ENCODE peak calls at places on chromosomes 13 and 19, in eight cellular contexts. U is psoas muscle, O is heart left ventricle, C is left lung, M is cardiac fibroblast, X is hepatocyte, R is fibroblast of pulmonary artery, H is cardiac muscle cell. N is an unnamed sample.

GRCh38 chr19:31392514-31392913 is 43.3 kb upstream of the TSHZ3 start:
- DNase-seq in U (no peak), O (no peak), C (no peak), M (peak), X (no peak), R (peak), H (peak), N (no peak)

GRCh38 chr13:114019367-114019766 is 45.5 kb upstream of the C13orf46 start:
- DNase-seq in U (no peak), O (peak), C (no peak), M (no peak), X (no peak), R (no peak), H (no peak), N (no peak)

GRCh38 chr19:33394006-33394722 is 20.7 kb downstream of the CEBPG start:
- DNase-seq in U (peak), O (peak), C (peak), M (peak), X (no peak), R (peak), H (peak), N (no peak)

GRCh38 chr19:34642241-34642640 is 34.7 kb downstream of the SCGB2B2 start:
- DNase-seq in U (no peak), O (no peak), C (no peak), M (no peak), X (no peak), R (no peak), H (no peak), N (no peak)

GRCh38 chr13:29472317-29472961 is 123.0 kb downstream of the SLC7A1 start:
- DNase-seq in U (no peak), O (no peak), C (no peak), M (peak), X (peak), R (peak), H (peak), N (no peak)

GRCh38 chr13:73519720-73520119 is 460.9 kb downstream of the KLF5 start:
- DNase-seq in U (no peak), O (no peak), C (no peak), M (no peak), X (no peak), R (no peak), H (no peak), N (no peak)

GRCh38 chr19:39480337-39481228 is at the start of gene TIMM50:
- DNase-seq in U (peak), O (peak), C (peak), M (peak), X (peak), R (peak), H (peak), N (peak)

GRCh38 chr13:21549633-21550032 is 54.3 kb downstream of the MICU2 start:
- DNase-seq in U (no peak), O (no peak), C (no peak), M (peak), X (no peak), R (no peak), H (peak), N (no peak)

GRCh38 chr19:33673996-33674395 is 52.2 kb downstream of the CHST8 start:
- DNase-seq in U (no peak), O (no peak), C (no peak), M (no peak), X (peak), R (no peak), H (no peak), N (no peak)

GRCh38 chr19:18292810-18293641 is 11.6 kb upstream of the JUND start:
- DNase-seq in U (peak), O (peak), C (peak), M (peak), X (peak), R (peak), H (peak), N (no peak)

GRCh38 chr19:17406039-17406886 is 833 bp upstream of the BST2 start:
- DNase-seq in U (no peak), O (no peak), C (no peak), M (peak), X (no peak), R (no peak), H (peak), N (peak)

GRCh38 chr13:94435604-94436226 is 43.8 kb downstream of the DCT start:
- DNase-seq in U (no peak), O (no peak), C (no peak), M (peak), X (peak), R (peak), H (peak), N (no peak)

GRCh38 chr13:45627656-45628055 is 12.1 kb upstream of the ERICH6B start:
- DNase-seq in U (no peak), O (no peak), C (no peak), M (no peak), X (no peak), R (no peak), H (no peak), N (no peak)

GRCh38 chr19:52297601-52298358 is 811 bp downstream of the ZNF480 start:
- DNase-seq in U (no peak), O (no peak), C (no peak), M (no peak), X (no peak), R (peak), H (peak), N (no peak)

GRCh38 chr13:110731072-110731471 is 17.6 kb downstream of the ING1 start:
- DNase-seq in U (no peak), O (no peak), C (no peak), M (no peak), X (no peak), R (no peak), H (no peak), N (no peak)

GRCh38 chr13:28575200-28575599 is 80.3 kb upstream of the FLT1 start:
- DNase-seq in U (no peak), O (no peak), C (no peak), M (no peak), X (peak), R (no peak), H (no peak), N (no peak)

GRCh38 chr19:58562126-58563033 is 4.0 kb upstream of the UBE2M start:
- DNase-seq in U (peak), O (peak), C (peak), M (peak), X (peak), R (peak), H (peak), N (no peak)

GRCh38 chr13:43573361-43573740 is 213.4 kb downstream of the ENOX1 start:
- DNase-seq in U (no peak), O (no peak), C (no peak), M (no peak), X (no peak), R (peak), H (peak), N (no peak)

GRCh38 chr13:98751397-98752110 is 918 bp downstream of the SLC15A1 start:
- DNase-seq in U (no peak), O (no peak), C (no peak), M (peak), X (peak), R (peak), H (peak), N (no peak)

GRCh38 chr19:53908106-53908932 is 759 bp upstream of the CACNG7 start:
- DNase-seq in U (peak), O (peak), C (no peak), M (peak), X (peak), R (peak), H (peak), N (no peak)

GRCh38 chr13:36815069-36815468 is 4.0 kb upstream of the RFXAP start:
- DNase-seq in U (no peak), O (no peak), C (no peak), M (no peak), X (no peak), R (no peak), H (no peak), N (no peak)

GRCh38 chr13:73714522-73714921 is 419.7 kb downstream of the KLF12 start:
- DNase-seq in U (no peak), O (no peak), C (no peak), M (no peak), X (no peak), R (no peak), H (no peak), N (no peak)

GRCh38 chr19:4256563-4256962 is 9.7 kb downstream of the YJU2 start:
- DNase-seq in U (no peak), O (no peak), C (no peak), M (no peak), X (no peak), R (no peak), H (no peak), N (no peak)
- TF ChIP-seq CTCF in U (no peak), O (no peak), C (no peak), M (peak), X (no peak), R (no peak), H (peak), N (no peak)

DNA sequence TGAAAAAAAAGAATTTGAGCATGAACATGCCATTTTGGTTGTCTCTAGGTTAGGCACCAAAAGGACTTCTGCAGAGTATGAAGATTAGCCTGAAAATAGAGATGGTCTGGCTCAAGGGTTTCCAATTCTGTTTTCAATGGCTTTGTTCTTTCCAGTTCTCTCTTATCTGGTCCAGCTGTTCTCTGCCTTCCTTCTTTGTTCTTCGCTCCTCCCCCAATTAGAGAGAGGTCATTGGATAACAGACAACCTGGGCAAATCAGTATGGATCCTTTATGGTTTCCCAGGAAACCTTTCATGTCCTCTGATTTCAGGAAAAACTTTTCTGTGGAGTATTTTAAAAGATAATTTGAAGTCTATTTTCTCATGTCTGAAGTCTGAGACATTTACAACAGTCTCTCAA is 623.4 kb downstream of the PCDH17 start:
- DNase-seq in U (no peak), O (no peak), C (no peak), M (no peak), X (no peak), R (no peak), H (no peak), N (no peak)
- TF ChIP-seq CTCF in U (no peak), O (no peak), C (no peak), M (no peak), X (no peak), R (no peak), H (no peak), N (no peak)

GRCh38 chr19:14114854-14115253 is 2.7 kb downstream of the PRKACA start:
- DNase-seq in U (peak), O (peak), C (peak), M (peak), X (no peak), R (no peak), H (peak), N (peak)
- TF ChIP-seq CTCF in U (peak), O (peak), C (peak), M (peak), X (peak), R (peak), H (peak), N (peak)

GRCh38 chr19:40599331-40600085 is 1.7 kb upstream of the LTBP4 start:
- DNase-seq in U (peak), O (peak), C (no peak), M (no peak), X (no peak), R (no peak), H (no peak), N (no peak)

GRCh38 chr19:40603071-40603718 is 2.0 kb downstream of the LTBP4 start:
- DNase-seq in U (no peak), O (no peak), C (no peak), M (peak), X (peak), R (peak), H (peak), N (no peak)

GRCh38 chr19:40598918-40599307 is 2.3 kb upstream of the LTBP4 start:
- DNase-seq in U (no peak), O (peak), C (no peak), M (no peak), X (no peak), R (no peak), H (no peak), N (no peak)

GRCh38 chr19:40600086-40600917 is 867 bp upstream of the LTBP4 start:
- DNase-seq in U (peak), O (peak), C (peak), M (no peak), X (no peak), R (no peak), H (no peak), N (no peak)

DNA sequence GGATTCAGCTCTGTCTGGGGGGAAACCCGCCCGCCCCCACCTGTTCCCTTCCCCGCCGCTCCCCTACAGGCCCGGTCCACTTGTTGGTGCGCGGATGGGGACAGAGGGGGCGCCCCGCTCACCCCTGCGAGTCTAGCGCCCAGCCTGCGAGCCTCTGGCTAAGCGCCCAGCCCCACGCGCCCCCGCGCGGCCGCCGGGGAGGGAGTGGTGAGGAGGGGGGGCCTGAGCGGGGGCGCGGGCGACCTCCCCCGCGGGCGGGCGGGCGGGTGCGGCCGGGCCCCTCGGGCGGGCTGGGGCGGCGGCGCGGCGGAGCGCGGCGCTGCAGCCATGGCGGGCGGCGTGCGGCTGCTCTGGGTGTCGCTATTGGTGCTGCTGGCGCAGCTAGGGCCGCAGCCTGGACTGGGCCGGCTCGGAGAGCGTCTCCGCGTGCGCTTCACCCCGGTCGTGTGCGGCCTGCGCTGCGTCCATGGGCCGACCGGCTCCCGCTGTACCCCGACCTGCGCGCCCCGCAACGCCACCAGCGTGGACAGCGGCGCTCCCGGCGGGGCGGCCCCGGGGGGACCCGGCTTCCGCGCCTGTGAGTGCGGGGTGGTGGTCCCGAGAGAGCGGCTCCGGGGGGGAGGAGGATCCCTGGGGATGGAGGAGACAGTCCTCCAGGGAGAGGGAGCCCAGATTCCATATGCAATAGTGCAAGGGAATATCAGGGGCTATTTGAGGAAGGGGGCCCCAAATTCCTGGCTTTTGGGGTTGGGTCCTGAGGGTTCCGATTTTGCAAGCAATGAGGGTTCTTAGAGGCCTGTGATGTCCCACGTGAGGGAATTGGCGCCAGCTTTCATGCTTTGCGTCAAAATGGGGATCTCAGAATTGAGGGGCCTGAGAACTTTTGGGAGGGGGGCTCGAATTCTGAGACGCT is at the start of gene LTBP4:
- DNase-seq in U (peak), O (peak), C (peak), M (peak), X (peak), R (no peak), H (peak), N (no peak)
- TF ChIP-seq CTCF in U (peak), O (no peak), C (no peak), M (no peak), X (peak), R (no peak), H (peak), N (no peak)

DNA sequence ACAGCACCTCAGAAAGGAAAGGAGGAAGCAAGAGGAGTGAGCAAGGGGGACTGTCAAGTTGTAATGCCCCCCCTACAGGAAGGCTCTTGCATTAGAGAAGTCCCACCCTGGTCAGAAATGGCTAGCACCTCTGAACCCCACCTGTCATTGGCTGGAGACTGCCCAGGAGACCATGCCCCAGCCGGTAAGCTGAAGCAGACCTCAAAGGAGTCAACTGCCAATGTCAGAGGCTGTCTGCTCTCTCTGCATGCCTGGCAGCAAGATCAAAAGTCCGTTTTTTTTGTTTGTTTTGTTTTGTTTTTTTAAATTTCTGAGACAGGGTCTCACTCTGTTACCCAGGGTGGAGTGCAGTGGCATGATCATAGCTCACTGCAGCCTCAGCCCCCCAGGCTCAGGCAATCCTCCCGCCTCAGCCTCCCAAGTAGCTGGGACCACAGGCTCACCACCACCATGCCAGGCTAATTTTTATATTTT is 8.1 kb upstream of the BCL3 start:
- DNase-seq in U (no peak), O (no peak), C (peak), M (no peak), X (no peak), R (no peak), H (no peak), N (no peak)
- TF ChIP-seq CTCF in U (no peak), O (no peak), C (no peak), M (no peak), X (no peak), R (no peak), H (no peak), N (no peak)

DNA sequence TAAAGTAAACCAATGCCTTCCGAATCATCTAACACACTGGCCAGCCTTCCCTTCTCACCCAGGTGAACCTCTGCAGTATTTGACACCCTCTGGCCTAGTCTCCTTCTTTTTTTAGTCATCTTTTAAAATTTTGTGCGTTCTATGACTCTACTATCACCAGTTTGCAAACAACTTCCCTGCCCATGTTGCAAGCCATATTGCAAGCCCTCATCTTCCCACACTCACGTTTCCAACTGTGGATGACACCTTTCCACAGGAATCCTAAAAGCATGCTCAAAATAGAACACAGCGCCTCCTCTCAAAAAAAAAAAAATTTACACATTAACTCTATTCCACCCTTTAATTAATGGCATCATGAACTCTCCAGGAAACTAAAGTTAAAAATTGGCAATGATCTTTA is 440.1 kb downstream of the EFNB2 start:
- DNase-seq in U (no peak), O (no peak), C (no peak), M (no peak), X (no peak), R (no peak), H (no peak), N (no peak)
- TF ChIP-seq CTCF in U (no peak), O (no peak), C (no peak), M (no peak), X (no peak), R (no peak), H (no peak), N (no peak)

GRCh38 chr13:76019421-76020044 is 383.4 kb downstream of the LMO7 start:
- DNase-seq in U (no peak), O (peak), C (peak), M (no peak), X (peak), R (no peak), H (no peak), N (no peak)
- TF ChIP-seq CTCF in U (no peak), O (no peak), C (no peak), M (peak), X (peak), R (peak), H (no peak), N (no peak)

GRCh38 chr13:60261432-60262351 is 98.0 kb upstream of the DIAPH3 start:
- DNase-seq in U (no peak), O (no peak), C (no peak), M (no peak), X (no peak), R (no peak), H (no peak), N (no peak)

GRCh38 chr13:60265566-60265965 is 101.8 kb upstream of the DIAPH3 start:
- DNase-seq in U (no peak), O (no peak), C (no peak), M (no peak), X (no peak), R (no peak), H (no peak), N (no peak)

GRCh38 chr13:60258349-60258748 is 94.6 kb upstream of the DIAPH3 start:
- DNase-seq in U (no peak), O (no peak), C (no peak), M (no peak), X (no peak), R (no peak), H (no peak), N (no peak)

DNA sequence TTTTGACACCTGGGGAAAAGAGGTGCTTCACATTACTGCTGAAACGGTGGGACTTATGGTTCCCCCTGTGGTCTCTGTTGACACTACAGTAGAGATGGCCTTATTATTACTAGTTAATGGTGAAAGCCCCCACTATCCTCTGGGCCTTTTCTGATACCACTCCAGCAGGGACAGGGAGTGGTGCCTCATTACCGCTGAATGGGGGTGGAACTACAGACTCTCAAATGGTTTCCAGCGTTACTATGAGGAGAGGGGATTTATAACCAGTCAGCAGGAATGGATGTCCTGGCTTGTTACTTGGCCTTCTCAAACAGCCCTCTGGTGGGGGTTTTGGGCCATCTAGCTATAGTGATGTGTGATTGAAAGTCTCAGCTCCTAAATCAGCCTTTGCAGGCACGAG is 96.7 kb upstream of the DIAPH3 start:
- DNase-seq in U (no peak), O (no peak), C (no peak), M (no peak), X (no peak), R (no peak), H (no peak), N (no peak)
- TF ChIP-seq CTCF in U (no peak), O (no peak), C (no peak), M (no peak), X (no peak), R (peak), H (peak), N (peak)

GRCh38 chr19:12773571-12773970 is 1.8 kb downstream of the HOOK2 start:
- DNase-seq in U (no peak), O (peak), C (no peak), M (peak), X (no peak), R (peak), H (no peak), N (no peak)
- TF ChIP-seq CTCF in U (peak), O (peak), C (no peak), M (peak), X (peak), R (peak), H (peak), N (no peak)

N was measured in natural killer cell.